ENCODE peak calls at places on chromosomes 16 and 17, in seven cellular contexts. One of them, this sample, is unnamed.

GRCh38 chr16:68275611-68276191 is 11.4 kb downstream of the SLC7A6 start:
- DNase-seq in fibroblast of the aortic adventitia: no peak
- DNase-seq in activated gamma-delta T cell treated with anti-CD3 and anti-CD28 coated beads, Interleukin-2, amount 50 U/mL, for 16 hours: no peak
- DNase-seq in thoracic aorta: no peak
- DNase-seq in IMR-90: no peak
- DNase-seq in NCI-H2081: no peak
- DNase-seq in left colon: no peak
- DNase-seq in this sample: no peak

GRCh38 chr16:79658301-79659001 is 57.9 kb upstream of the MAF start:
- DNase-seq in fibroblast of the aortic adventitia: peak
- DNase-seq in activated gamma-delta T cell treated with anti-CD3 and anti-CD28 coated beads, Interleukin-2, amount 50 U/mL, for 16 hours: no peak
- DNase-seq in thoracic aorta: no peak
- DNase-seq in IMR-90: peak
- DNase-seq in NCI-H2081: no peak
- DNase-seq in left colon: no peak
- DNase-seq in this sample: no peak

GRCh38 chr17:75848523-75849303 is 4.5 kb upstream of the UNC13D start:
- DNase-seq in fibroblast of the aortic adventitia: peak
- DNase-seq in activated gamma-delta T cell treated with anti-CD3 and anti-CD28 coated beads, Interleukin-2, amount 50 U/mL, for 16 hours: peak
- DNase-seq in thoracic aorta: no peak
- DNase-seq in IMR-90: peak
- DNase-seq in NCI-H2081: peak
- DNase-seq in left colon: peak
- DNase-seq in this sample: peak

GRCh38 chr16:77574867-77575619 is 140.2 kb upstream of the ADAMTS18 start:
- DNase-seq in fibroblast of the aortic adventitia: peak
- DNase-seq in activated gamma-delta T cell treated with anti-CD3 and anti-CD28 coated beads, Interleukin-2, amount 50 U/mL, for 16 hours: no peak
- DNase-seq in thoracic aorta: no peak
- DNase-seq in IMR-90: no peak
- DNase-seq in NCI-H2081: no peak
- DNase-seq in left colon: no peak
- DNase-seq in this sample: peak

GRCh38 chr16:2990891-2991290 is 10.6 kb upstream of the PKMYT1 start:
- DNase-seq in fibroblast of the aortic adventitia: no peak
- DNase-seq in activated gamma-delta T cell treated with anti-CD3 and anti-CD28 coated beads, Interleukin-2, amount 50 U/mL, for 16 hours: no peak
- DNase-seq in thoracic aorta: no peak
- DNase-seq in IMR-90: no peak
- DNase-seq in NCI-H2081: no peak
- DNase-seq in left colon: no peak
- DNase-seq in this sample: no peak

GRCh38 chr16:88667496-88667895 is 4.6 kb upstream of the MVD start:
- DNase-seq in fibroblast of the aortic adventitia: no peak
- DNase-seq in activated gamma-delta T cell treated with anti-CD3 and anti-CD28 coated beads, Interleukin-2, amount 50 U/mL, for 16 hours: no peak
- DNase-seq in thoracic aorta: no peak
- DNase-seq in IMR-90: no peak
- DNase-seq in NCI-H2081: no peak
- DNase-seq in left colon: no peak
- DNase-seq in this sample: peak

GRCh38 chr17:82881900-82882714 is 42.3 kb upstream of the ZNF750 start:
- DNase-seq in fibroblast of the aortic adventitia: peak
- DNase-seq in activated gamma-delta T cell treated with anti-CD3 and anti-CD28 coated beads, Interleukin-2, amount 50 U/mL, for 16 hours: no peak
- DNase-seq in thoracic aorta: no peak
- DNase-seq in IMR-90: no peak
- DNase-seq in NCI-H2081: no peak
- DNase-seq in left colon: peak
- DNase-seq in this sample: no peak

GRCh38 chr16:69107311-69107962 is 2.0 kb downstream of the HAS3 start:
- DNase-seq in fibroblast of the aortic adventitia: peak
- DNase-seq in activated gamma-delta T cell treated with anti-CD3 and anti-CD28 coated beads, Interleukin-2, amount 50 U/mL, for 16 hours: no peak
- DNase-seq in thoracic aorta: no peak
- DNase-seq in IMR-90: no peak
- DNase-seq in NCI-H2081: no peak
- DNase-seq in left colon: peak
- DNase-seq in this sample: peak

GRCh38 chr16:87548086-87548485 is 54.2 kb upstream of the JPH3 start:
- DNase-seq in fibroblast of the aortic adventitia: no peak
- DNase-seq in activated gamma-delta T cell treated with anti-CD3 and anti-CD28 coated beads, Interleukin-2, amount 50 U/mL, for 16 hours: no peak
- DNase-seq in thoracic aorta: no peak
- DNase-seq in IMR-90: no peak
- DNase-seq in NCI-H2081: no peak
- DNase-seq in left colon: no peak
- DNase-seq in this sample: peak

GRCh38 chr17:74280093-74280513 is 6.1 kb downstream of the DNAI2 start:
- DNase-seq in fibroblast of the aortic adventitia: no peak
- DNase-seq in activated gamma-delta T cell treated with anti-CD3 and anti-CD28 coated beads, Interleukin-2, amount 50 U/mL, for 16 hours: peak
- DNase-seq in thoracic aorta: no peak
- DNase-seq in IMR-90: no peak
- DNase-seq in NCI-H2081: no peak
- DNase-seq in left colon: no peak
- DNase-seq in this sample: no peak

GRCh38 chr17:37188157-37188556 is 187.6 kb upstream of the C17orf78 start:
- DNase-seq in fibroblast of the aortic adventitia: no peak
- DNase-seq in activated gamma-delta T cell treated with anti-CD3 and anti-CD28 coated beads, Interleukin-2, amount 50 U/mL, for 16 hours: no peak
- DNase-seq in thoracic aorta: no peak
- DNase-seq in IMR-90: no peak
- DNase-seq in NCI-H2081: no peak
- DNase-seq in left colon: no peak
- DNase-seq in this sample: no peak

GRCh38 chr16:85677383-85677967 is 11.3 kb downstream of the GINS2 start:
- DNase-seq in fibroblast of the aortic adventitia: no peak
- DNase-seq in activated gamma-delta T cell treated with anti-CD3 and anti-CD28 coated beads, Interleukin-2, amount 50 U/mL, for 16 hours: no peak
- DNase-seq in thoracic aorta: no peak
- DNase-seq in IMR-90: no peak
- DNase-seq in NCI-H2081: no peak
- DNase-seq in left colon: no peak
- DNase-seq in this sample: no peak

GRCh38 chr16:5903153-5903552 is 805.6 kb upstream of the EEF2KMT start:
- DNase-seq in fibroblast of the aortic adventitia: no peak
- DNase-seq in activated gamma-delta T cell treated with anti-CD3 and anti-CD28 coated beads, Interleukin-2, amount 50 U/mL, for 16 hours: no peak
- DNase-seq in thoracic aorta: no peak
- DNase-seq in IMR-90: no peak
- DNase-seq in NCI-H2081: no peak
- DNase-seq in left colon: no peak
- DNase-seq in this sample: no peak

GRCh38 chr16:85524630-85525463 is 88.3 kb upstream of the GSE1 start:
- DNase-seq in fibroblast of the aortic adventitia: peak
- DNase-seq in activated gamma-delta T cell treated with anti-CD3 and anti-CD28 coated beads, Interleukin-2, amount 50 U/mL, for 16 hours: no peak
- DNase-seq in thoracic aorta: no peak
- DNase-seq in IMR-90: peak
- DNase-seq in NCI-H2081: peak
- DNase-seq in left colon: no peak
- DNase-seq in this sample: no peak

GRCh38 chr17:51802544-51802943 is 356.0 kb downstream of the CA10 start:
- DNase-seq in fibroblast of the aortic adventitia: no peak
- DNase-seq in activated gamma-delta T cell treated with anti-CD3 and anti-CD28 coated beads, Interleukin-2, amount 50 U/mL, for 16 hours: no peak
- DNase-seq in thoracic aorta: no peak
- DNase-seq in IMR-90: no peak
- DNase-seq in NCI-H2081: no peak
- DNase-seq in left colon: no peak
- DNase-seq in this sample: no peak

GRCh38 chr17:10798332-10798749 is 5.6 kb downstream of the TMEM238L start:
- DNase-seq in fibroblast of the aortic adventitia: no peak
- DNase-seq in activated gamma-delta T cell treated with anti-CD3 and anti-CD28 coated beads, Interleukin-2, amount 50 U/mL, for 16 hours: no peak
- DNase-seq in thoracic aorta: no peak
- DNase-seq in IMR-90: no peak
- DNase-seq in NCI-H2081: no peak
- DNase-seq in left colon: no peak
- DNase-seq in this sample: no peak

GRCh38 chr16:66911112-66911511 is 7.6 kb downstream of the CDH16 start:
- DNase-seq in fibroblast of the aortic adventitia: no peak
- DNase-seq in activated gamma-delta T cell treated with anti-CD3 and anti-CD28 coated beads, Interleukin-2, amount 50 U/mL, for 16 hours: no peak
- DNase-seq in thoracic aorta: no peak
- DNase-seq in IMR-90: no peak
- DNase-seq in NCI-H2081: no peak
- DNase-seq in left colon: no peak
- DNase-seq in this sample: no peak

GRCh38 chr17:41793749-41794602 is 7.5 kb upstream of the JUP start:
- DNase-seq in fibroblast of the aortic adventitia: no peak
- DNase-seq in activated gamma-delta T cell treated with anti-CD3 and anti-CD28 coated beads, Interleukin-2, amount 50 U/mL, for 16 hours: no peak
- DNase-seq in thoracic aorta: no peak
- DNase-seq in IMR-90: peak
- DNase-seq in NCI-H2081: no peak
- DNase-seq in left colon: peak
- DNase-seq in this sample: peak

GRCh38 chr17:13509561-13509960 is 92.2 kb downstream of the HS3ST3A1 start:
- DNase-seq in fibroblast of the aortic adventitia: peak
- DNase-seq in activated gamma-delta T cell treated with anti-CD3 and anti-CD28 coated beads, Interleukin-2, amount 50 U/mL, for 16 hours: no peak
- DNase-seq in thoracic aorta: no peak
- DNase-seq in IMR-90: peak
- DNase-seq in NCI-H2081: no peak
- DNase-seq in left colon: no peak
- DNase-seq in this sample: no peak

GRCh38 chr17:68847711-68848110 is 107.5 kb downstream of the ABCA8 start:
- DNase-seq in fibroblast of the aortic adventitia: no peak
- DNase-seq in activated gamma-delta T cell treated with anti-CD3 and anti-CD28 coated beads, Interleukin-2, amount 50 U/mL, for 16 hours: no peak
- DNase-seq in thoracic aorta: no peak
- DNase-seq in IMR-90: no peak
- DNase-seq in NCI-H2081: no peak
- DNase-seq in left colon: no peak
- DNase-seq in this sample: no peak

GRCh38 chr17:59641799-59642484 is 22.2 kb downstream of the CLTC start:
- DNase-seq in fibroblast of the aortic adventitia: no peak
- DNase-seq in activated gamma-delta T cell treated with anti-CD3 and anti-CD28 coated beads, Interleukin-2, amount 50 U/mL, for 16 hours: no peak
- DNase-seq in thoracic aorta: no peak
- DNase-seq in IMR-90: no peak
- DNase-seq in NCI-H2081: no peak
- DNase-seq in left colon: no peak
- DNase-seq in this sample: no peak

GRCh38 chr17:62801553-62801952 is 6.6 kb downstream of the MARCHF10 start:
- DNase-seq in fibroblast of the aortic adventitia: no peak
- DNase-seq in activated gamma-delta T cell treated with anti-CD3 and anti-CD28 coated beads, Interleukin-2, amount 50 U/mL, for 16 hours: no peak
- DNase-seq in thoracic aorta: no peak
- DNase-seq in IMR-90: peak
- DNase-seq in NCI-H2081: no peak
- DNase-seq in left colon: no peak
- DNase-seq in this sample: no peak

GRCh38 chr17:49401971-49402491 is 12.7 kb downstream of the PHB1 start:
- DNase-seq in fibroblast of the aortic adventitia: no peak
- DNase-seq in activated gamma-delta T cell treated with anti-CD3 and anti-CD28 coated beads, Interleukin-2, amount 50 U/mL, for 16 hours: no peak
- DNase-seq in thoracic aorta: no peak
- DNase-seq in IMR-90: no peak
- DNase-seq in NCI-H2081: no peak
- DNase-seq in left colon: no peak
- DNase-seq in this sample: no peak

GRCh38 chr16:234468-235305 is at the start of gene FAM234A:
- DNase-seq in fibroblast of the aortic adventitia: peak
- DNase-seq in activated gamma-delta T cell treated with anti-CD3 and anti-CD28 coated beads, Interleukin-2, amount 50 U/mL, for 16 hours: peak
- DNase-seq in thoracic aorta: peak
- DNase-seq in IMR-90: peak
- DNase-seq in NCI-H2081: peak
- DNase-seq in left colon: peak
- DNase-seq in this sample: peak

GRCh38 chr17:4807534-4808377 is 804 bp downstream of the PLD2 start:
- DNase-seq in fibroblast of the aortic adventitia: no peak
- DNase-seq in activated gamma-delta T cell treated with anti-CD3 and anti-CD28 coated beads, Interleukin-2, amount 50 U/mL, for 16 hours: no peak
- DNase-seq in thoracic aorta: no peak
- DNase-seq in IMR-90: no peak
- DNase-seq in NCI-H2081: no peak
- DNase-seq in left colon: no peak
- DNase-seq in this sample: no peak

GRCh38 chr17:8923762-8924161 is 41.7 kb downstream of the PIK3R5 start:
- DNase-seq in fibroblast of the aortic adventitia: no peak
- DNase-seq in activated gamma-delta T cell treated with anti-CD3 and anti-CD28 coated beads, Interleukin-2, amount 50 U/mL, for 16 hours: no peak
- DNase-seq in thoracic aorta: no peak
- DNase-seq in IMR-90: no peak
- DNase-seq in NCI-H2081: no peak
- DNase-seq in left colon: no peak
- DNase-seq in this sample: no peak

GRCh38 chr16:79451196-79451816 is 149.2 kb downstream of the MAF start:
- DNase-seq in fibroblast of the aortic adventitia: no peak
- DNase-seq in activated gamma-delta T cell treated with anti-CD3 and anti-CD28 coated beads, Interleukin-2, amount 50 U/mL, for 16 hours: no peak
- DNase-seq in thoracic aorta: no peak
- DNase-seq in IMR-90: no peak
- DNase-seq in NCI-H2081: no peak
- DNase-seq in left colon: no peak
- DNase-seq in this sample: no peak

GRCh38 chr16:22161999-22162657 is at the start of gene SDR42E2:
- DNase-seq in fibroblast of the aortic adventitia: no peak
- DNase-seq in activated gamma-delta T cell treated with anti-CD3 and anti-CD28 coated beads, Interleukin-2, amount 50 U/mL, for 16 hours: no peak
- DNase-seq in thoracic aorta: no peak
- DNase-seq in IMR-90: no peak
- DNase-seq in NCI-H2081: peak
- DNase-seq in left colon: no peak
- DNase-seq in this sample: no peak

GRCh38 chr16:706189-707061 is 824 bp upstream of the FBXL16 start:
- DNase-seq in fibroblast of the aortic adventitia: no peak
- DNase-seq in activated gamma-delta T cell treated with anti-CD3 and anti-CD28 coated beads, Interleukin-2, amount 50 U/mL, for 16 hours: no peak
- DNase-seq in thoracic aorta: no peak
- DNase-seq in IMR-90: no peak
- DNase-seq in NCI-H2081: no peak
- DNase-seq in left colon: no peak
- DNase-seq in this sample: no peak

GRCh38 chr16:78984887-78985464 is 615.6 kb downstream of the MAF start:
- DNase-seq in fibroblast of the aortic adventitia: no peak
- DNase-seq in activated gamma-delta T cell treated with anti-CD3 and anti-CD28 coated beads, Interleukin-2, amount 50 U/mL, for 16 hours: no peak
- DNase-seq in thoracic aorta: no peak
- DNase-seq in IMR-90: no peak
- DNase-seq in NCI-H2081: no peak
- DNase-seq in left colon: no peak
- DNase-seq in this sample: no peak

GRCh38 chr16:77905356-77905920 is 116.9 kb upstream of the CLEC3A start:
- DNase-seq in fibroblast of the aortic adventitia: no peak
- DNase-seq in activated gamma-delta T cell treated with anti-CD3 and anti-CD28 coated beads, Interleukin-2, amount 50 U/mL, for 16 hours: no peak
- DNase-seq in thoracic aorta: no peak
- DNase-seq in IMR-90: no peak
- DNase-seq in NCI-H2081: peak
- DNase-seq in left colon: no peak
- DNase-seq in this sample: no peak

GRCh38 chr17:8494021-8494420 is 58.3 kb downstream of the NDEL1 start:
- DNase-seq in fibroblast of the aortic adventitia: no peak
- DNase-seq in activated gamma-delta T cell treated with anti-CD3 and anti-CD28 coated beads, Interleukin-2, amount 50 U/mL, for 16 hours: no peak
- DNase-seq in thoracic aorta: no peak
- DNase-seq in IMR-90: no peak
- DNase-seq in NCI-H2081: no peak
- DNase-seq in left colon: no peak
- DNase-seq in this sample: no peak

GRCh38 chr17:49041527-49041926 is 44.3 kb downstream of the IGF2BP1 start:
- DNase-seq in fibroblast of the aortic adventitia: no peak
- DNase-seq in activated gamma-delta T cell treated with anti-CD3 and anti-CD28 coated beads, Interleukin-2, amount 50 U/mL, for 16 hours: no peak
- DNase-seq in thoracic aorta: no peak
- DNase-seq in IMR-90: no peak
- DNase-seq in NCI-H2081: no peak
- DNase-seq in left colon: no peak
- DNase-seq in this sample: no peak

GRCh38 chr16:14196011-14196410 is 124.9 kb downstream of the MRTFB start:
- DNase-seq in fibroblast of the aortic adventitia: peak
- DNase-seq in activated gamma-delta T cell treated with anti-CD3 and anti-CD28 coated beads, Interleukin-2, amount 50 U/mL, for 16 hours: no peak
- DNase-seq in thoracic aorta: no peak
- DNase-seq in IMR-90: peak
- DNase-seq in NCI-H2081: no peak
- DNase-seq in left colon: no peak
- DNase-seq in this sample: peak

GRCh38 chr17:48655913-48656312 is 29.8 kb upstream of the HOXB9 start:
- DNase-seq in fibroblast of the aortic adventitia: no peak
- DNase-seq in activated gamma-delta T cell treated with anti-CD3 and anti-CD28 coated beads, Interleukin-2, amount 50 U/mL, for 16 hours: no peak
- DNase-seq in thoracic aorta: no peak
- DNase-seq in IMR-90: no peak
- DNase-seq in NCI-H2081: no peak
- DNase-seq in left colon: no peak
- DNase-seq in this sample: no peak

This sample was measured in lung microvascular endothelial cell.